ENCODE peak calls at places on chromosome 14, in six cellular contexts. One of them, this sample, is unnamed.

GRCh38 chr14:62428429-62429203 is 616.6 kb downstream of the KCNH5 start:
- DNase-seq in PC-9: peak; percentile 54
- DNase-seq in activated gamma-delta T cell treated with Interleukin-2 at 50 U/mL for 16 hours: no peak
- DNase-seq in KBM-7: no peak
- DNase-seq in A549: no peak
- DNase-seq in psoas muscle: no peak
- DNase-seq in this sample: peak; percentile 76

GRCh38 chr14:64707661-64708060 is 3.4 kb downstream of the PLEKHG3 start:
- DNase-seq in PC-9: peak; percentile 92
- DNase-seq in activated gamma-delta T cell treated with Interleukin-2 at 50 U/mL for 16 hours: peak; percentile 23
- DNase-seq in KBM-7: no peak
- DNase-seq in A549: peak; percentile 75
- DNase-seq in psoas muscle: no peak
- DNase-seq in this sample: peak; percentile 92

GRCh38 chr14:33986804-33987203 is 35.9 kb upstream of the EGLN3 start:
- DNase-seq in PC-9: peak; percentile 71
- DNase-seq in activated gamma-delta T cell treated with Interleukin-2 at 50 U/mL for 16 hours: no peak
- DNase-seq in KBM-7: no peak
- DNase-seq in A549: peak; percentile 56
- DNase-seq in psoas muscle: no peak
- DNase-seq in this sample: peak; percentile 83

GRCh38 chr14:89957791-89958190 is 2.1 kb downstream of the TDP1 start:
- DNase-seq in PC-9: no peak
- DNase-seq in activated gamma-delta T cell treated with Interleukin-2 at 50 U/mL for 16 hours: no peak
- DNase-seq in KBM-7: no peak
- DNase-seq in A549: no peak
- DNase-seq in psoas muscle: no peak
- DNase-seq in this sample: peak; percentile 14

GRCh38 chr14:21634840-21635239 is at the start of gene OR10G2:
- DNase-seq in PC-9: no peak
- DNase-seq in activated gamma-delta T cell treated with Interleukin-2 at 50 U/mL for 16 hours: no peak
- DNase-seq in KBM-7: no peak
- DNase-seq in A549: no peak
- DNase-seq in psoas muscle: no peak
- DNase-seq in this sample: no peak

GRCh38 chr14:62039871-62040270 is 277.7 kb downstream of the SNAPC1 start:
- DNase-seq in PC-9: no peak
- DNase-seq in activated gamma-delta T cell treated with Interleukin-2 at 50 U/mL for 16 hours: no peak
- DNase-seq in KBM-7: peak; percentile 3
- DNase-seq in A549: no peak
- DNase-seq in psoas muscle: no peak
- DNase-seq in this sample: no peak

GRCh38 chr14:65170768-65171251 is 68.5 kb upstream of the MAX start:
- DNase-seq in PC-9: no peak
- DNase-seq in activated gamma-delta T cell treated with Interleukin-2 at 50 U/mL for 16 hours: peak; percentile 11
- DNase-seq in KBM-7: peak; percentile 61
- DNase-seq in A549: peak; percentile 43
- DNase-seq in psoas muscle: peak; percentile 19
- DNase-seq in this sample: peak; percentile 80

GRCh38 chr14:101195309-101195724 is 291.8 kb upstream of the RTL1 start:
- DNase-seq in PC-9: no peak
- DNase-seq in activated gamma-delta T cell treated with Interleukin-2 at 50 U/mL for 16 hours: no peak
- DNase-seq in KBM-7: no peak
- DNase-seq in A549: no peak
- DNase-seq in psoas muscle: no peak
- DNase-seq in this sample: no peak

GRCh38 chr14:97977711-97978261 is 1180.6 kb downstream of the VRK1 start:
- DNase-seq in PC-9: no peak
- DNase-seq in activated gamma-delta T cell treated with Interleukin-2 at 50 U/mL for 16 hours: peak; percentile 64
- DNase-seq in KBM-7: no peak
- DNase-seq in A549: no peak
- DNase-seq in psoas muscle: peak; percentile 72
- DNase-seq in this sample: no peak

This sample was measured in mesenchymal stem cell.